ENCODE peak calls at places on chromosome 20, in four cellular contexts. V is H7, H is foreskin fibroblast, X is NCI-H446 treated with DMSO at 0.1 percent for 48 hours. T is an unnamed sample.
A peak's percentile ranks its signal among the peaks of the same experiment; 100 is the strongest.

GRCh38 chr20:11195899-11196558 is 522.2 kb upstream of the JAG1 start:
- DNase-seq in V (no peak), H (peak; percentile 74), X (no peak), T (no peak)

GRCh38 chr20:50283922-50284810 is 93.5 kb downstream of the CEBPB start:
- DNase-seq in X (no peak), V (no peak), H (peak; percentile 48), T (no peak)

GRCh38 chr20:57470666-57471495 is 54.1 kb downstream of the CTCFL start:
- DNase-seq in H (no peak), X (no peak), V (no peak), T (no peak)

GRCh38 chr20:11204926-11205768 is 531.3 kb upstream of the JAG1 start:
- DNase-seq in X (peak; percentile 10), V (peak; percentile 16), H (no peak), T (no peak)

GRCh38 chr20:23367770-23368169 is 5.8 kb downstream of the GZF1 start:
- DNase-seq in X (no peak), H (no peak), V (no peak), T (no peak)

GRCh38 chr20:35192071-35192872 is 20.4 kb downstream of the PROCR start:
- DNase-seq in H (no peak), V (no peak), X (no peak), T (no peak)

GRCh38 chr20:326645-327031 is 1.3 kb downstream of the SOX12 start:
- DNase-seq in H (peak; percentile 24), V (no peak), X (no peak), T (no peak)

GRCh38 chr20:61930776-61931475 is 134.8 kb downstream of the TAF4 start:
- DNase-seq in X (no peak), V (peak; percentile 65), H (no peak), T (no peak)

GRCh38 chr20:35735828-35736470 is 6.1 kb downstream of the RBM39 start:
- DNase-seq in X (no peak), H (no peak), V (no peak), T (no peak)

GRCh38 chr20:34771680-34772081 is 53.8 kb downstream of the NCOA6 start:
- DNase-seq in V (no peak), H (peak; percentile 23), X (no peak), T (no peak)

GRCh38 chr20:59938221-59938620 is 1.9 kb downstream of the PPP1R3D start:
- DNase-seq in H (peak; percentile 59), V (no peak), X (no peak), T (no peak)

GRCh38 chr20:7682916-7683315 is 257.3 kb downstream of the HAO1 start:
- DNase-seq in V (no peak), H (no peak), X (no peak), T (no peak)

GRCh38 chr20:967796-968742 is 34.0 kb downstream of the RSPO4 start:
- DNase-seq in H (peak; percentile 10), V (peak; percentile 76), X (no peak), T (no peak)

GRCh38 chr20:44034965-44035635 is 120.4 kb downstream of the TOX2 start:
- DNase-seq in V (no peak), X (no peak), H (no peak), T (no peak)

GRCh38 chr20:15328084-15328483 is 990.7 kb upstream of the FLRT3 start:
- DNase-seq in V (no peak), H (no peak), X (no peak), T (no peak)

GRCh38 chr20:24045621-24046020 is 57.0 kb upstream of the GGTLC1 start:
- DNase-seq in V (no peak), X (no peak), H (no peak), T (no peak)

GRCh38 chr20:59775221-59776055 is 158.0 kb downstream of the SYCP2 start:
- DNase-seq in V (peak; percentile 19), X (no peak), H (no peak), T (no peak)

GRCh38 chr20:50567860-50568548 is 57.8 kb downstream of the PTPN1 start:
- DNase-seq in H (no peak), X (no peak), V (peak; percentile 17), T (no peak)

GRCh38 chr20:18773566-18773965 is 40.0 kb upstream of the SCP2D1 start:
- DNase-seq in V (no peak), X (no peak), H (no peak), T (no peak)

GRCh38 chr20:57656821-57657536 is 36.8 kb upstream of the ZBP1 start:
- DNase-seq in V (peak; percentile 44), H (no peak), X (no peak), T (no peak)

GRCh38 chr20:32651537-32651936 is 22.2 kb downstream of the C20orf203 start:
- DNase-seq in H (no peak), X (no peak), V (peak; percentile 42), T (no peak)

GRCh38 chr20:57891067-57891466 is 181.3 kb upstream of the PMEPA1 start:
- DNase-seq in X (no peak), V (no peak), H (no peak), T (no peak)

GRCh38 chr20:34559311-34560140 is 1.0 kb downstream of the MAP1LC3A start:
- DNase-seq in V (peak; percentile 70), X (no peak), H (no peak), T (no peak)

GRCh38 chr20:32965581-32966373 is 38.5 kb downstream of the SUN5 start:
- DNase-seq in V (peak; percentile 7), H (no peak), X (no peak), T (peak; percentile 28)

GRCh38 chr20:62850333-62850974 is 11.2 kb downstream of the TCFL5 start:
- DNase-seq in X (no peak), H (no peak), V (peak; percentile 76), T (no peak)

GRCh38 chr20:49979030-49979832 is 3.5 kb upstream of the SNAI1 start:
- DNase-seq in X (peak; percentile 25), V (peak; percentile 97), H (no peak), T (peak; percentile 64)

GRCh38 chr20:10412591-10413408 is 21.2 kb downstream of the MKKS start:
- DNase-seq in X (peak; percentile 7), V (no peak), H (no peak), T (no peak)